ENCODE peak calls at places on chromosome 16, in five cellular contexts. V is AG10803, L is mucosa of descending colon, B is B cell, U is BJ. I is an unnamed sample.

GRCh38 chr16:11566398-11566797 is 20.3 kb downstream of the LITAF start:
- DNase-seq in B (no peak), L (no peak), U (no peak), V (no peak), I (no peak)

GRCh38 chr16:70735141-70735979 is 49.5 kb upstream of the MTSS2 start:
- DNase-seq in L (no peak), V (peak), U (peak), B (no peak), I (no peak)

GRCh38 chr16:56372013-56372634 is 53.2 kb downstream of the AMFR start:
- DNase-seq in V (no peak), U (no peak), L (no peak), B (no peak), I (no peak)

GRCh38 chr16:2142942-2143868 is 5.2 kb upstream of the RAB26 start:
- DNase-seq in L (no peak), U (no peak), B (no peak), V (no peak), I (no peak)

GRCh38 chr16:57185446-57185944 is 344 bp downstream of the PSME3IP1 start:
- DNase-seq in V (peak), U (no peak), L (peak), B (no peak), I (peak)

GRCh38 chr16:52558448-52558847 is 11.5 kb upstream of the TOX3 start:
- DNase-seq in V (no peak), L (no peak), U (no peak), B (no peak), I (no peak)

GRCh38 chr16:75433732-75434413 is 570 bp upstream of the CFDP1 start:
- DNase-seq in L (peak), U (peak), V (peak), B (peak), I (peak)

GRCh38 chr16:85124636-85125346 is 12.5 kb upstream of the CIBAR2 start:
- DNase-seq in V (no peak), B (no peak), L (no peak), U (no peak), I (no peak)

GRCh38 chr16:29315916-29316517 is 90.5 kb downstream of the NPIPB11 start:
- DNase-seq in L (peak), V (no peak), B (no peak), U (no peak), I (no peak)

GRCh38 chr16:55386534-55387296 is 62.7 kb downstream of the IRX6 start:
- DNase-seq in U (no peak), L (no peak), B (no peak), V (no peak), I (no peak)

GRCh38 chr16:56363781-56364565 is 61.4 kb downstream of the AMFR start:
- DNase-seq in L (no peak), V (no peak), B (no peak), U (no peak), I (no peak)

GRCh38 chr16:28879261-28879840 is 1.1 kb downstream of the ATP2A1 start:
- DNase-seq in L (no peak), V (no peak), B (no peak), U (no peak), I (no peak)

GRCh38 chr16:24869033-24869432 is 23.3 kb downstream of the SLC5A11 start:
- DNase-seq in B (no peak), V (no peak), U (no peak), L (no peak), I (no peak)

GRCh38 chr16:53131050-53131362 is 76.2 kb downstream of the CHD9 start:
- DNase-seq in U (no peak), L (no peak), B (no peak), V (no peak), I (no peak)

GRCh38 chr16:75021410-75021809 is 22.6 kb downstream of the ZNRF1 start:
- DNase-seq in V (no peak), L (no peak), B (no peak), U (no peak), I (no peak)

GRCh38 chr16:27265982-27266381 is 2.6 kb downstream of the NSMCE1 start:
- DNase-seq in B (no peak), V (no peak), L (no peak), U (no peak), I (no peak)

GRCh38 chr16:15644306-15644961 is 1.5 kb upstream of the MARF1 start:
- DNase-seq in V (peak), B (no peak), U (no peak), L (peak), I (no peak)

GRCh38 chr16:56984639-56985038 is 4.7 kb upstream of the NLRC5 start:
- DNase-seq in U (no peak), L (no peak), V (no peak), B (no peak), I (no peak)

GRCh38 chr16:19698480-19699465 is 19.3 kb downstream of the KNOP1 start:
- DNase-seq in L (no peak), V (peak), U (no peak), B (no peak), I (no peak)

GRCh38 chr16:87390641-87391323 is 1.4 kb upstream of the MAP1LC3B start:
- DNase-seq in V (no peak), U (no peak), B (no peak), L (peak), I (no peak)

GRCh38 chr16:17561056-17561455 is 90.3 kb upstream of the XYLT1 start:
- DNase-seq in V (no peak), U (no peak), L (no peak), B (no peak), I (no peak)

GRCh38 chr16:56936950-56937349 is 5.0 kb downstream of the HERPUD1 start:
- DNase-seq in L (no peak), V (no peak), B (no peak), U (no peak), I (no peak)

GRCh38 chr16:50839920-50840729 is 98.2 kb downstream of the CYLD start:
- DNase-seq in U (no peak), V (no peak), B (no peak), L (no peak), I (no peak)

GRCh38 chr16:89122322-89122831 is 28.7 kb downstream of the ACSF3 start:
- DNase-seq in L (peak), V (no peak), U (no peak), B (peak), I (peak)

GRCh38 chr16:50774960-50775359 is 33.1 kb downstream of the CYLD start:
- DNase-seq in V (no peak), B (no peak), U (no peak), L (no peak), I (no peak)

GRCh38 chr16:68257906-68258800 is 6.2 kb upstream of the SLC7A6 start:
- DNase-seq in V (peak), U (no peak), B (no peak), L (peak), I (no peak)

GRCh38 chr16:55815320-55815719 is 17.6 kb downstream of the CES1 start:
- DNase-seq in U (no peak), V (no peak), B (no peak), L (no peak), I (no peak)

GRCh38 chr16:86899757-86900156 is 321.4 kb downstream of the FOXL1 start:
- DNase-seq in U (no peak), V (peak), L (no peak), B (no peak), I (no peak)

GRCh38 chr16:25007284-25007984 is 7.7 kb downstream of the ARHGAP17 start:
- DNase-seq in U (no peak), L (no peak), V (peak), B (no peak), I (no peak)

GRCh38 chr16:51538707-51539604 is 387.9 kb upstream of the SALL1 start:
- DNase-seq in U (peak), V (peak), L (peak), B (no peak), I (no peak)

GRCh38 chr16:86044241-86044671 is 145.3 kb downstream of the IRF8 start:
- DNase-seq in B (peak), U (no peak), V (peak), L (no peak), I (peak)

GRCh38 chr16:68451656-68452055 is 3.3 kb upstream of the SMPD3 start:
- DNase-seq in L (no peak), V (peak), U (no peak), B (no peak), I (no peak)

GRCh38 chr16:85687651-85688471 is 893 bp downstream of the GINS2 start:
- DNase-seq in L (peak), U (no peak), B (no peak), V (no peak), I (no peak)

GRCh38 chr16:70495425-70496182 is 27.8 kb downstream of the COG4 start:
- DNase-seq in V (no peak), U (no peak), L (no peak), B (no peak), I (no peak)

GRCh38 chr16:19294156-19294649 is 8.7 kb downstream of the CLEC19A start:
- DNase-seq in L (peak), B (peak), U (no peak), V (no peak), I (peak)

GRCh38 chr16:21167360-21167759 is 8.9 kb downstream of the LDAF1 start:
- DNase-seq in U (peak), L (no peak), B (no peak), V (peak), I (no peak)

GRCh38 chr16:49608801-49609200 is 235.2 kb downstream of the C16orf78 start:
- DNase-seq in U (no peak), L (peak), B (no peak), V (peak), I (no peak)

GRCh38 chr16:58509256-58510096 is 5.8 kb upstream of the SETD6 start:
- DNase-seq in B (no peak), U (no peak), L (no peak), V (no peak), I (peak)

GRCh38 chr16:58506241-58507194 is 6.6 kb downstream of the NDRG4 start:
- DNase-seq in V (no peak), L (no peak), U (no peak), B (no peak), I (peak)

GRCh38 chr16:58507963-58508670 is 7.2 kb upstream of the SETD6 start:
- DNase-seq in V (no peak), L (no peak), U (no peak), B (no peak), I (no peak)

GRCh38 chr16:58508671-58509251 is 6.6 kb upstream of the SETD6 start:
- DNase-seq in U (no peak), L (no peak), V (no peak), B (no peak), I (peak)

DNA sequence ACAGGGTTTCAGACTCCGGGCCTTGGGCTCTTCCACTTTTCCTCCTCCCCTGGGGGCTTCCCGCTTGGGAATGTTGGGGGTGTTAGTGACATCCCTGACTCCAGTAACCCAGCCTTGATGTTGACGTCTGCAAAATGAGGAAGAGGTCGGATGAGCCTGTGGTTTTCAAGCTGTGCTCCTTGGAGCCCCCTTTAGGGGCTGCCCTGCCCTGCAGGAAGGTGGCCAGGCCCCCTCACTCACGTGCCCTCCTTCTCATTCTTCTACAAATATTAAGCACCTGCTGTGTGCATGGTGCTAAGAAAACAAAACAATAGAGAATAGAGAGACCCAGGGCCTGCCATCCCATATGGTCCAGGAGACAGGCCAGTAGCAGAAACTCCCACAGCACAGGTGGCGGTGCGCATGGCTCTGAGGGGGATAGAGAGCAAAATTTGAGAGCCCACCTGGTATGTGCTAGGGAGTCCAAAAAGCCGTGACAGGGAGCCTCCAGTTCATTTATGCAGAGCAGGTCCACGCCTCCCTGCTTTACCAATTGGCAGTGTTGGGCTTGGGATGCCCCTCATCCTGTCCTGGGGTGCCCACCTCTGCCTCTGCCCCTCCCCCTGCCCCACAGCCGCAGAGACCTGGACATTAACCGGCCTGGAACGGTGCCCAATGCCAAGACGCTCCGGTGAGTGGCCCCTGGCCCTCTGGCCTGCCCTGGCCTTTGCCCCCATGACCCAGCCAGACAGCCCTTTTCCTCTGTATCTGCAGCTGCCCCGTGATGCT is 7.4 kb downstream of the NDRG4 start:
- DNase-seq in B (no peak), V (no peak), L (no peak), U (no peak), I (no peak)
- TF ChIP-seq CTCF in B (peak), V (no peak), L (no peak), U (no peak), I (no peak)

GRCh38 chr16:59591480-59591879 is 857.4 kb upstream of the GOT2 start:
- DNase-seq in V (peak), U (no peak), B (no peak), L (no peak), I (no peak)
- TF ChIP-seq CTCF in V (peak), U (peak), B (no peak), L (no peak), I (no peak)

DNA sequence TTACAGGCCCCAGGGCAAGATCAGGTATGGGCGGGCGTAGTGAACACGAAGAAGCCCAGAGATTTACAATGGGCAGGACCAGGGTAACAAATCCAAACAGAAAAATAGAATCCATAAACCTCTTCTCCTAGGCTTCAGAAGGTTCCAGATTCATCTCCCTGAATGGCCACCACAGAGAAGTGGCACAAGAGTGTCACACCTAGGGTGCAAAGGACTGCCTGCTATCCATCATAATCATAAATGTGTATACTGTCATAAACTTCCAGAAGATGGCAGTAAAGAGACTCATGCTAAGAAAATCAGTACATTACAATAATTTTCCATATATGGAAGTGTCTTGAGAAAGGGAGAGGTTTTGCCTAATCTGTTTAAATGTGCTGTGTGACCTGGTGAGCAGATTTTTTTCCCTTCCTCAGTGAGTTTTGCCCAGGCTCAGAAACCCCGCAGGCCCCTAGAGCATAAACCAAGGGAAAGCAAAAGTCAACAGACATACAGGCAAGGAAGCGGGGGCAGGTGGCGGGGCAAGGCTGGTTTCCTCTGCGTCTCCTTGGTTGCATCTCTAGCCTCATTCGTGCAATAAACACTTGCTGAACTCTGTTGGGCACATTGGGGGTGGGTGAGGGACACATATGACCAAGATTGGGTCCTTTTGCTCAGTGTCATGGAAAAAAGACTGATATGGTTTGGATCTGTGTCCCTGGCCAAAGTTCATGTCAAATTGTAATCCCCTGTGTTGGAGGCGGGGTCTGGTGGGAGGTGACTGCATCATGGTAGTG is 92.0 kb upstream of the CDH5 start:
- DNase-seq in V (peak), B (no peak), U (no peak), L (no peak), I (peak)
- TF ChIP-seq CTCF in V (peak), B (no peak), U (peak), L (no peak), I (no peak)

DNA sequence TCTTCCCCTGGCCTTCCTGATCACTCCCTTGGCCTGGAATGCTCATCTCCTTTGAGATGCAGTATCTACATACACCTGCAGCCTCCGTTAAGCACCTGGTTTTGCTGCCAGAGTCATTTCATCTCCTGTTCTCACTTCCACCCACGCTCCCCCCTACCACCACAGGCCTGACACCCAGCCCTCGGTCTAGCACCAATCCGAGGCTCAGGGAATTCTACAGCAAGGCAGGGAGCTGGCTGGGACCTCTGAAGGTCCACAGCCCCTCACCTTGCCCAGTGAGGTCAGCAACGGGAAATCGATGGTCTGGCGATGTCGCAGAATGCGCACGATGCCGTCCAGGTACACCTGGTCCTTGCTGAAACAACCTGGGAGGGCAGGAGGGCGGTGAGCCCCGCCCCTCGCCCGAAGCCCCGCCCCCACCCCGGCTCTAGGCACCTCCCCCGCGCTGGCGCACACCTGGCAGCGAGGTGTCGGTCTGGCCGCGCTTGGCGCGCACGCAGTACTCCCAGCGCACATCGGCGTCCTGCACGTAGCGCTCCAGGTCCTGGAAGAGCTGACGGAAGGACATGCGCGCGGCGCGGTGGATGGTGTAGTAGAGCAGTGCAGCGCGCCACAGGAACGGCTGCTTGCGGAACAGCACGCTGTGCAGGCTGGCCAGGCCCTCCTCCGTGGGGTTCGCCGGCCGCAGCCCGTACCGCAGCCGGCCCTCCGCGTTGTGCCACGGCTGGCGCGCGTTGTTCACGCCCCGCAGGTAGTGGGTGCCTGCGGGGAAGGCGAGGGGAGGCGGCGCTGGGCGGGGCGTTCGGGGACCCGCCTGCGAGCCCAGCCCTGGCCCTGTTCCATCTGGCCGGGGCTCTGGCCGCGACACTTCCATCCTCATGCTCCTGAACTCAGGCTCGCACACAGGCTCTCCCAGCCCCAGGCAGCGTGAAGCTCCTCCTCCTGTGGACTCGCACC is 5.7 kb downstream of the MATCAP1 start:
- DNase-seq in V (peak), U (no peak), B (peak), L (peak), I (no peak)
- TF ChIP-seq CTCF in V (no peak), U (peak), B (no peak), L (no peak), I (no peak)

DNA sequence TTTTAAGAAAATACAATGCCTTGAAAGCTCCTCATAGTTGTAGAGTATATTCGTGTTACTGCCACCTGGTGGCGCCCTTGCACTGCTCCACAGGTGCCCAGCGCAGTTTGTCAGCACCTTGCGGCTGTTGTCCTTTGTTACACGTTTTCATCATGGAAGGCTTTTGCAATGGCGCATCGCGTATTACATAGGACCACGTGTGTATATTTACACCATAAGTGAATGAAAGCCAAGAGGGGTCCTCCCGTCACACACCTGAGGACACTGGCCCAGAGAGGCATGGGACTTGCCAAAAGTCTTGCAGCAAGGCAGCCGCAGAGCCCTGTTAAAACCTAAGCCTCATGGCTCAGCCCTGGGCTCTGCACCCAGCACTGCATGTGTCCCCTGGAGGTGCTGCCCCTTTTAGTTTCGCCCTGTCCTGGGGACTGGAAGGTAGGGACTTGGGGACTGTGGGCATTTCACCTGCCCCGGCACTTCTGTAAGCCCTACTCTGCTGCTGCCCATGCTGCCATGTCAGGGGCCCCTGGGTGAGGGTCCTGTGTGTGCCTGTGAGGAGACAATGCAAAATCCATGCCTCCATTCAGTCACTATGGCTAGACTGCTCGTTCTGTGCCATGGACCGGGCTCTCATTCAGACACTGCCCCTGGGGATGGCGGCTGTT is 24.3 kb downstream of the POLR3E start:
- DNase-seq in V (peak), B (peak), L (peak), U (no peak), I (peak)
- TF ChIP-seq CTCF in V (peak), B (peak), L (peak), U (peak), I (peak)

GRCh38 chr16:81216706-81217105 is 21.8 kb upstream of the BCO1 start:
- DNase-seq in V (no peak), L (no peak), B (no peak), U (no peak), I (no peak)

GRCh38 chr16:81212830-81213465 is 25.5 kb upstream of the BCO1 start:
- DNase-seq in B (no peak), V (no peak), U (no peak), L (no peak), I (no peak)

GRCh38 chr16:81216114-81216513 is 22.4 kb upstream of the BCO1 start:
- DNase-seq in V (no peak), B (no peak), U (no peak), L (no peak), I (no peak)

GRCh38 chr16:81210807-81211206 is 27.7 kb upstream of the BCO1 start:
- DNase-seq in V (no peak), U (no peak), L (no peak), B (no peak), I (no peak)

DNA sequence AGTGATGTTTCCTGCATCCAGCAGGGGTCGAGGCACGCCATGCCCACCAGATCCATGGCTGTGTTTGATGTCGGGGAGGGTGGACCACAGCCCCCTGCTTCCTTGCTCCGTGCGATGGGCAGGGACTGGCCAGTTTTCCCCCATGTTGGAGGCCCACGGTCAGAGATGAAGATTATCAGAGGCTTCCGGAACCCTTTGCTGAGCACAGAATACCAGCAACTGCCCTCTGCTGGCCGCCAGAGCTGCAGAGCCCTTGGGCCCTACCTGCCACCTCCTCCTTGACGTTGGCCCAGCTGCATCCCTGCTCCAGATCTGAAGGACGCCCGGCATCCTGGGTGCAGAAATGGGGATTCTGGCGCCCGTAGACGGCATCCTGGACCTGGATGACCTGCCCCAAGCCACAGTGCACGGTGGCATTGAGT is 23.7 kb upstream of the BCO1 start:
- DNase-seq in B (no peak), L (peak), U (no peak), V (peak), I (peak)
- TF ChIP-seq CTCF in B (no peak), L (peak), U (peak), V (peak), I (no peak)

I was measured in GM13976.